ENCODE peak calls at places on chromosomes 2 and 18, in nine cellular contexts. Z, Y, R, C, V, F, M, J and D are unnamed samples.

GRCh38 chr2:36966370-36967235 is at the start of gene STRN:
- DNase-seq in J (peak), C (peak), Y (peak), Z (peak), M (peak), R (peak), F (peak), V (peak), D (peak)

GRCh38 chr2:134679294-134679693 is 39.5 kb downstream of the TMEM163 start:
- DNase-seq in C (no peak), Y (no peak), R (no peak), F (no peak), M (no peak), V (no peak), J (no peak), Z (no peak), D (no peak)

GRCh38 chr2:229282758-229283546 is 11.9 kb upstream of the PID1 start:
- DNase-seq in Y (no peak), F (peak), M (no peak), J (no peak), R (no peak), Z (peak), V (peak), C (no peak), D (no peak)

GRCh38 chr2:3624059-3624794 is 29.3 kb downstream of the COLEC11 start:
- DNase-seq in V (no peak), F (no peak), C (no peak), Y (peak), R (no peak), M (no peak), J (no peak), Z (no peak), D (no peak)

GRCh38 chr18:78579854-78580577 is 399.6 kb upstream of the SALL3 start:
- DNase-seq in F (no peak), M (no peak), R (no peak), Z (no peak), C (no peak), J (no peak), Y (no peak), V (no peak), D (no peak)

GRCh38 chr18:59067873-59068272 is 71.8 kb upstream of the SEC11C start:
- DNase-seq in Z (peak), M (no peak), C (no peak), J (no peak), V (no peak), F (peak), R (no peak), Y (no peak), D (no peak)

GRCh38 chr18:59311631-59312030 is 6.8 kb downstream of the CPLX4 start:
- DNase-seq in R (no peak), M (no peak), J (no peak), Y (no peak), V (peak), F (no peak), Z (peak), C (no peak), D (no peak)

GRCh38 chr2:58918138-58918537 is 677.0 kb upstream of the FANCL start:
- DNase-seq in C (no peak), V (peak), F (no peak), Z (peak), R (no peak), M (no peak), J (no peak), Y (no peak), D (no peak)

GRCh38 chr2:195706161-195706900 is 49.3 kb downstream of the SLC39A10 start:
- DNase-seq in Z (no peak), C (no peak), V (peak), J (no peak), Y (no peak), F (peak), R (no peak), M (no peak), D (no peak)

GRCh38 chr18:58520964-58521363 is 107.9 kb downstream of the ALPK2 start:
- DNase-seq in V (no peak), J (no peak), R (no peak), Y (no peak), C (no peak), F (no peak), M (no peak), Z (peak), D (no peak)